ENCODE peak calls at places on chromosomes 11 and 22, in seven cellular contexts. Z, U, D, C, O, W and N are unnamed samples.

GRCh38 chr11:112627588-112628045 is 333.6 kb upstream of the NCAM1 start:
- DNase-seq in O (no peak), Z (no peak), U (no peak), C (no peak), D (no peak), W (no peak), N (no peak)

GRCh38 chr11:32435152-32435480 is 223 bp downstream of the WT1 start:
- DNase-seq in D (peak; percentile 48), U (no peak), C (no peak), O (no peak), Z (no peak), W (no peak), N (no peak)

GRCh38 chr11:44993971-44994705 is 43.5 kb upstream of the TP53I11 start:
- DNase-seq in W (no peak), O (peak; percentile 11), D (no peak), U (no peak), Z (no peak), C (no peak), N (no peak)

GRCh38 chr11:105230586-105230985 is 91.0 kb upstream of the CARD18 start:
- DNase-seq in O (no peak), U (no peak), Z (no peak), C (no peak), D (no peak), W (no peak), N (no peak)

GRCh38 chr11:44994753-44995152 is 44.1 kb upstream of the TP53I11 start:
- DNase-seq in D (no peak), C (no peak), W (no peak), U (no peak), O (peak; percentile 28), Z (no peak), N (no peak)

GRCh38 chr11:111465400-111465799 is 46.8 kb downstream of the BTG4 start:
- DNase-seq in U (no peak), D (no peak), Z (no peak), W (no peak), C (no peak), O (no peak), N (no peak)

GRCh38 chr11:117828641-117829368 is 4.3 kb upstream of the FXYD2 start:
- DNase-seq in D (peak; percentile 30), O (peak; percentile 25), W (no peak), U (no peak), Z (peak; percentile 76), C (no peak), N (peak; percentile 51)

GRCh38 chr11:114762437-114762836 is 84.1 kb downstream of the NXPE2 start:
- DNase-seq in W (peak; percentile 33), O (peak; percentile 72), U (no peak), D (peak; percentile 15), Z (peak; percentile 87), C (peak; percentile 26), N (peak; percentile 23)

GRCh38 chr22:41682033-41682807 is 6.4 kb downstream of the SNU13 start:
- DNase-seq in O (peak; percentile 86), D (no peak), W (peak; percentile 89), Z (peak; percentile 94), U (peak; percentile 36), C (peak; percentile 80), N (peak; percentile 52)

GRCh38 chr11:36509265-36509664 is 807 bp downstream of the TRAF6 start:
- DNase-seq in U (no peak), W (no peak), C (no peak), D (no peak), Z (no peak), O (no peak), N (no peak)

GRCh38 chr11:45048313-45048841 is 97.7 kb upstream of the TP53I11 start:
- DNase-seq in W (no peak), Z (no peak), U (no peak), C (no peak), D (no peak), O (no peak), N (no peak)

GRCh38 chr11:3234846-3235245 is 2.6 kb upstream of the MRGPRE start:
- DNase-seq in Z (no peak), D (no peak), C (no peak), W (no peak), O (no peak), U (no peak), N (no peak)

GRCh38 chr11:94855666-94856065 is 87.5 kb downstream of the AMOTL1 start:
- DNase-seq in Z (no peak), O (no peak), U (no peak), D (no peak), W (no peak), C (no peak), N (no peak)
- H3K27ac ChIP-seq in Z (peak overlapping the region; percentile 78), O (no peak overlapping the region), U (no peak overlapping the region), D (no peak overlapping the region), W (no peak overlapping the region), C (no peak overlapping the region), N (no peak overlapping the region)

GRCh38 chr22:31627223-31627731 is 34.7 kb downstream of the PISD start:
- DNase-seq in C (peak; percentile 66), U (no peak), Z (no peak), D (no peak), O (peak; percentile 27), W (peak; percentile 81), N (no peak)
- H3K27ac ChIP-seq in C (peak overlapping the region; percentile 51), U (no peak overlapping the region), Z (peak overlapping the region; percentile 50), D (no peak overlapping the region), O (no peak overlapping the region), W (no peak overlapping the region), N (no peak overlapping the region)

GRCh38 chr11:60842688-60843605 is 1.0 kb downstream of the CCDC86 start:
- DNase-seq in C (no peak), O (no peak), W (no peak), Z (peak; percentile 12), D (no peak), U (no peak), N (no peak)

GRCh38 chr11:60841797-60842687 is at the start of gene CCDC86:
- DNase-seq in U (peak; percentile 79), C (peak; percentile 86), O (peak; percentile 96), D (peak; percentile 99), W (peak; percentile 98), Z (peak; percentile 98), N (peak; percentile 91)

GRCh38 chr11:60844045-60844869 is 2.3 kb downstream of the CCDC86 start:
- DNase-seq in W (no peak), Z (peak; percentile 38), O (no peak), C (no peak), U (no peak), D (no peak), N (no peak)

GRCh38 chr11:60838132-60838531 is 3.8 kb upstream of the CCDC86 start:
- DNase-seq in W (no peak), O (peak; percentile 72), Z (no peak), C (peak; percentile 28), D (no peak), U (no peak), N (no peak)

DNA sequence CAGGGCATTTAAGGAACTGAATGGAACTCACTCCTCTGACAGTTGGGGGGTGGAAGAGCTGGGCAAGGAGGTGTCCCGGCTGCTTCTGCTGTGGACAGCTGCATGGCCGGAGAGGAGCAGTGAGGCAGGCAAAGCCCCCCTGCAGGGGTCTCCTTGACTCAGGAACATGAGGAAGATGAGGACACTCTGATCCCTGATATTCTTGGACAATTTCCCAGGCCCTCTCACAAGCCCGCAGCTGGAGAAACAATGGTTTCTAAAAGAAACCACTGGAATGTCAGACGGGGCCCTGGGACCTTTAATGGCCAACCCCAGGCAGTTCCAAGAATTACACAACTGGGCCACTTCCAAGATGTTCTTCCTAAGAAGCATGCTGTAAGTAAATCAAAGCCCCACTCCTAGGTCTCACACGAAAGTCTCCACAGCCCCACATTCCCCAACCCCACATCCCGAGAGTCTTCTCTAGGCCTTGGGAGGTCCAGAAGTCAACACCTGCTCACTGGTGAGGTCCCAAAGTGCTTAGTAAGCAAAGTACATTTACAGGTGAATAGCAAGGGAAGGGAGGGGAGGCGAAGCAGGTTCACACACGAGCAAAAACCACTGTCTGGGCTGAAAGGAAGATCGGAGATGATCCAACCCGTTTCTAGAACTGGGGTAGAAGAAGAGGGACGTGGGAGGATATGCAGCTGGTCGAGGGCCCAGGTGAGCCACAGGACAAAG is 1.0 kb upstream of the CCDC86 start:
- DNase-seq in D (no peak), Z (peak; percentile 72), W (no peak), C (no peak), O (no peak), U (no peak), N (peak; percentile 74)
- H3K27ac ChIP-seq in D (peak overlapping the region; percentile 94), Z (peak overlapping the region; percentile 90), W (no peak overlapping the region), C (no peak overlapping the region), O (no peak overlapping the region), U (no peak overlapping the region), N (peak overlapping the region; percentile 66)

GRCh38 chr22:20983081-20983745 is 1.1 kb downstream of the LZTR1 start:
- DNase-seq in U (no peak), C (no peak), W (no peak), D (no peak), Z (no peak), O (no peak), N (no peak)
- H3K27ac ChIP-seq in U (no peak overlapping the region), C (no peak overlapping the region), W (no peak overlapping the region), D (peak overlapping the region; percentile 97), Z (no peak overlapping the region), O (no peak overlapping the region), N (no peak overlapping the region)

GRCh38 chr11:69010964-69011623 is 2.0 kb downstream of the MRGPRF start:
- DNase-seq in O (peak; percentile 84), Z (peak; percentile 79), U (no peak), D (no peak), W (peak; percentile 89), C (no peak), N (no peak)

GRCh38 chr11:69010361-69010891 is 2.6 kb downstream of the MRGPRF start:
- DNase-seq in U (no peak), D (no peak), O (no peak), Z (peak; percentile 47), C (no peak), W (no peak), N (no peak)

GRCh38 chr11:69008774-69009440 is 4.1 kb downstream of the MRGPRF start:
- DNase-seq in C (peak; percentile 36), D (peak; percentile 96), U (peak; percentile 64), O (peak; percentile 61), W (peak; percentile 80), Z (peak; percentile 82), N (peak; percentile 91)

GRCh38 chr11:69007978-69008381 is 5.1 kb downstream of the MRGPRF start:
- DNase-seq in U (no peak), W (peak; percentile 54), D (no peak), Z (peak; percentile 36), O (peak; percentile 23), C (peak; percentile 27), N (no peak)

DNA sequence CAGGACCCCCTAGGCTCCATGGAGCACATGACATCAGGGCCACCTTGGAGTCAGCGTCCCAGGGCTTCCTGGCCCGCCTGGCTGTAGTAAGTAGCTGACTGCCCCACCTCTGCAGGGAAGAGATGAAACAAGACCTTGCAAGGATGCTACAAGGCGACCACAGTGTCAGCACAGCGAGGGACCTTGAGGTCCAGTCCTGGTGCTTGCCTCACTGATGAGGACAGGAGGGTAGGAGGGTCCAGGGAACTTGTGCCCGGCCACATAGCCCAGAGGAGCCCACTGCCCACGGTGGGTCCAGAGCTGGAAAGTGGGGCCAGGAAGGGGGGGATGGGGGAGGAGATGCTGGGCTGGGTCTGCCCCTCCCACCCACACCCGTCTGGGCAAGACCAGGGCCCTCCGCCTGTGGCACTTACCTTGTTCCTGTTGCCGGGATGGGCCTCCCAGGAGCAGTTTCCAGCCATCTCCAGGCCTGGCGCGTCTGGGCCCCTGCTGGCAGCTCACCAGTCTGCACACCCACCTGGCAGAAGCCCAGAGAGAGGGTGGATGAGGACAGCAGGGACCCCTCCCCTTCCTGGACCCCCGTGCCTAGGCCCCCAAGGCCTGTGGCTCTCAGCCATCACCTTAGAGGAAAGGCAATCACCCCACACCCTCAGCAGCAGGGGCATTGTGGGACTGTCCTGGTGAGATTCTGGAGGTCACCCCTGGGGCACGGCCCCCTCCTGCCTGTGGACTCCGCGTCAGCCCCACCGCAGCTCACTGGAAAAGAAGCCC is 3.4 kb downstream of the MRGPRF start:
- DNase-seq in C (no peak), W (peak; percentile 66), O (no peak), U (no peak), Z (peak; percentile 48), D (no peak), N (no peak)
- H3K27ac ChIP-seq in C (no peak overlapping the region), W (peak overlapping the region; percentile 86), O (no peak overlapping the region), U (no peak overlapping the region), Z (peak overlapping the region; percentile 4), D (peak overlapping the region; percentile 89), N (peak overlapping the region; percentile 98)

GRCh38 chr11:77660947-77661346 is 23.4 kb upstream of the CLNS1A start:
- DNase-seq in C (no peak), O (no peak), Z (no peak), W (no peak), D (no peak), U (no peak), N (no peak)
- H3K27ac ChIP-seq in C (no peak overlapping the region), O (no peak overlapping the region), Z (no peak overlapping the region), W (no peak overlapping the region), D (no peak overlapping the region), U (no peak overlapping the region), N (no peak overlapping the region)